ENCODE peak calls at places on chromosomes 3 and 15, in nine cellular contexts. C, W, I, S, R, E, V, X and F are unnamed samples.

GRCh38 chr3:129413687-129414506 is 14.5 kb downstream of the EFCAB12 start:
- DNase-seq in R (peak), E (no peak), X (no peak), I (peak), W (peak), C (no peak), V (no peak), S (peak), F (no peak)

GRCh38 chr3:143718463-143718862 is 129.8 kb downstream of the SLC9A9 start:
- DNase-seq in S (no peak), E (no peak), V (no peak), C (no peak), W (no peak), R (no peak), X (no peak), I (no peak), F (no peak)

GRCh38 chr3:2993719-2994118 is 116.5 kb downstream of the IL5RA start:
- DNase-seq in S (no peak), C (no peak), I (no peak), V (no peak), W (no peak), R (no peak), E (no peak), X (no peak), F (no peak)

GRCh38 chr3:9701006-9701405 is 2.6 kb upstream of the CPNE9 start:
- DNase-seq in C (no peak), X (no peak), V (no peak), I (no peak), E (no peak), W (no peak), S (peak), R (no peak), F (peak)

GRCh38 chr15:74396146-74396438 is 28.6 kb upstream of the CYP11A1 start:
- DNase-seq in S (no peak), X (no peak), C (no peak), I (no peak), V (no peak), E (no peak), W (no peak), R (no peak), F (no peak)

GRCh38 chr3:11211531-11212300 is 57.4 kb downstream of the HRH1 start:
- DNase-seq in I (peak), R (peak), X (no peak), C (peak), E (no peak), W (no peak), S (no peak), V (no peak), F (no peak)

GRCh38 chr3:107633327-107634141 is 110.8 kb downstream of the BBX start:
- DNase-seq in R (no peak), C (no peak), E (no peak), X (no peak), S (no peak), V (no peak), W (peak), I (no peak), F (no peak)

GRCh38 chr3:127064391-127065137 is 81.6 kb downstream of the PLXNA1 start:
- DNase-seq in I (peak), R (peak), V (no peak), X (no peak), S (no peak), C (no peak), E (no peak), W (no peak), F (peak)

GRCh38 chr15:24856397-24857093 is 98.2 kb upstream of the SNRPN start:
- DNase-seq in S (no peak), I (peak), X (peak), E (peak), V (peak), W (no peak), C (peak), R (peak), F (no peak)

GRCh38 chr3:43794776-43795175 is 104.0 kb downstream of the ABHD5 start:
- DNase-seq in S (no peak), E (no peak), R (peak), X (no peak), W (peak), C (no peak), V (no peak), I (peak), F (no peak)

GRCh38 chr3:192812736-192813383 is 85.5 kb upstream of the FGF12 start:
- DNase-seq in W (peak), V (peak), S (no peak), C (peak), R (peak), E (no peak), I (peak), X (no peak), F (no peak)

GRCh38 chr3:151011427-151011826 is 38.9 kb upstream of the CLRN1 start:
- DNase-seq in S (peak), X (no peak), E (no peak), C (peak), W (peak), R (peak), I (peak), V (peak), F (no peak)

GRCh38 chr15:40190591-40190990 is 29.7 kb downstream of the BUB1B start:
- DNase-seq in S (peak), X (no peak), E (no peak), W (no peak), C (no peak), I (peak), V (no peak), R (peak), F (no peak)

GRCh38 chr3:62875103-62876002 is at the start of gene CADPS:
- DNase-seq in W (no peak), R (no peak), I (peak), C (peak), S (no peak), E (peak), V (no peak), X (peak), F (peak)

GRCh38 chr3:18898911-18899310 is 249.4 kb upstream of the KCNH8 start:
- DNase-seq in C (no peak), E (no peak), R (no peak), X (no peak), W (no peak), V (no peak), I (no peak), S (no peak), F (no peak)

GRCh38 chr15:40046721-40047412 is 7.9 kb upstream of the SRP14 start:
- DNase-seq in I (peak), S (peak), E (no peak), X (no peak), W (no peak), C (no peak), R (peak), V (no peak), F (no peak)

GRCh38 chr3:138381413-138381901 is 33.1 kb downstream of the MRAS start:
- DNase-seq in W (peak), C (no peak), E (peak), X (peak), I (peak), S (no peak), V (no peak), R (peak), F (no peak)

GRCh38 chr3:72331076-72331475 is 517.2 kb downstream of the SHQ1 start:
- DNase-seq in W (peak), I (no peak), X (no peak), C (no peak), V (no peak), R (no peak), S (no peak), E (no peak), F (no peak)

GRCh38 chr3:58563386-58564035 is 13.7 kb downstream of the FAM107A start:
- DNase-seq in R (no peak), E (no peak), I (no peak), S (peak), V (no peak), C (no peak), W (no peak), X (no peak), F (peak)

GRCh38 chr3:15681668-15682067 is 80.1 kb downstream of the BTD start:
- DNase-seq in R (no peak), S (no peak), V (no peak), I (no peak), C (no peak), E (no peak), X (no peak), W (no peak), F (no peak)

GRCh38 chr15:49847436-49847835 is 226.6 kb downstream of the DTWD1 start:
- DNase-seq in E (no peak), I (peak), W (no peak), V (no peak), S (no peak), C (no peak), R (no peak), X (no peak), F (no peak)

GRCh38 chr15:85837011-85837433 is 42.3 kb upstream of the KLHL25 start:
- DNase-seq in E (no peak), W (no peak), S (peak), C (no peak), R (no peak), X (no peak), I (no peak), V (no peak), F (no peak)

GRCh38 chr3:185470323-185470722 is 28.5 kb downstream of the TMEM41A start:
- DNase-seq in V (no peak), R (no peak), E (no peak), S (no peak), W (no peak), I (no peak), C (peak), X (no peak), F (no peak)

GRCh38 chr15:93378547-93378946 is 289.5 kb upstream of the RGMA start:
- DNase-seq in S (no peak), R (no peak), V (no peak), I (no peak), C (no peak), X (no peak), W (no peak), E (no peak), F (no peak)

DNA sequence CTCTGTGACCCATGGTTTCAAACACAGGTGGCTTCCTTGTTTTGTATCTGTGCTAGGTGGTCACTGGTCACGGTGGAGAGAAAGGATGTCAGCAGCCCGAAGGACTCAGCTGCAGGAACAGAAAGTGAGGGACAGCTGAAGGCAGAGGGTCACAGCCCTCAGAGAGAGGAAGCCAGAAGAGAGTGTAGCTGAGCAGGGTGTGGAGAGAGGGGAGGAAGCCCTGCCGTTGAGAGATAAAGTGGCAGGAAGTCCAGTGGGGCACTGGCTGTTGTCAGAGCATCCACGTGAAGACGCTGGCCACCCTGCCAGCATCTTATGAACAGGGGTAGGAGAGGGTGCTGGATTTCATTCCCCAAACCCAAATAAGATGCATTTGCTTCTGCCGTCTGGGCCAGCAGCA is 36.9 kb downstream of the LIMD1 start:
- DNase-seq in E (no peak), W (peak), C (no peak), R (no peak), S (no peak), I (no peak), X (no peak), V (no peak), F (no peak)
- H3K27ac ChIP-seq in E (no peak), W (peak), C (no peak), R (peak), S (no peak), I (no peak), X (no peak), V (no peak), F (no peak)

GRCh38 chr3:136074546-136074945 is 109.0 kb downstream of the PPP2R3A start:
- DNase-seq in X (no peak), C (no peak), W (no peak), V (no peak), E (no peak), R (peak), I (peak), S (no peak), F (no peak)

GRCh38 chr3:136069933-136070332 is 104.4 kb downstream of the PPP2R3A start:
- DNase-seq in V (no peak), E (no peak), C (no peak), I (peak), W (no peak), R (peak), X (no peak), S (no peak), F (no peak)

GRCh38 chr3:136068708-136069107 is 103.2 kb downstream of the PPP2R3A start:
- DNase-seq in S (no peak), I (peak), R (peak), X (no peak), W (no peak), E (no peak), V (no peak), C (no peak), F (no peak)

GRCh38 chr3:136070334-136070733 is 104.8 kb downstream of the PPP2R3A start:
- DNase-seq in X (no peak), W (no peak), R (peak), C (no peak), S (peak), V (no peak), I (peak), E (no peak), F (no peak)

DNA sequence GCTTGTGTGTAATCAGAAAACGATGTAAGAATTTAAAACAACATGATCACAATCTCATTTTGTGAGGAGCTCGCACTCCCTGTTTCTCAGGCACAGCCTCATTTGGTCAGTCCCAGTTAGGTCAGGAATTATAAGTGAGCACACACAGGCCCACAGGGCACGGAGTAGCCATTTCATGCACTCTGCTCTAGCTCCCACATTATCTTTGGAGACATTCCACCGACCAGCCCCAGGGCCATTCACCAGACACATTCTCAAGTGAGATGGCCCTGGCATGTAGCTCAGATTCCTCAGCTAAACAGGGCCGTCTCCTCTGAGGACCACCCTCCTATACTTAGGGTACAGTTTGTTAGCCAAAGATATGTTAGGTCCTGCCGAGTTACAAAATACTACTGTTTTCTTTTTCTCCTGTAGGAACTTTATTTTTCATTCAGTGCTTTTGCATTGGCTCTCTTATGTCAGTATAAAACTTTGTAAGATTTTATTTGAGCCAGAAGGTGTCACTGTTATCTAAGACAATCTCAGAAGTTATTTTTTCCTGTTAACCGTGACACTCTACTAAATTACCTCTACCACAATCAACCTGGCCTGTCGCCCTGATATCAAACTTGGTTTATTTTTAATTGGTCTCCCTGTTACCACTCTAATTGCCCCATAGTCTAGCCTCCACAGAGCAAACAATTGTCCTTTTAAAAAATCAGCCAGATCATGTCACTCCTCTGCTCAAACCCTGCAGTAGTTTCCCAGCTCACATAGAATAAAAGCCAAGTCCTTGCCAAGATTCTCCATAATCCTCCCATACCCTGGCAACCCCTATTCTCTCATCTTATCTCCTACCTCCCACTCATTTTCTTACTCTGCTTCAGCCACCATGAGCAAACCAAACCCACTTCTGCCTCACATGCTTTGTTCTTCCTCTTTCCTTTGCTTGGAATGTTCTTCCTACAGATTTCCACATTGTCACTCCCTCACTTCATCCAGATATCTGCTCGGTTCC is 105.7 kb downstream of the PPP2R3A start:
- DNase-seq in X (no peak), W (peak), R (peak), E (peak), C (no peak), V (no peak), I (peak), S (no peak), F (peak)
- H3K27ac ChIP-seq in X (no peak), W (no peak), R (peak), E (peak), C (no peak), V (no peak), I (peak), S (peak), F (no peak)

DNA sequence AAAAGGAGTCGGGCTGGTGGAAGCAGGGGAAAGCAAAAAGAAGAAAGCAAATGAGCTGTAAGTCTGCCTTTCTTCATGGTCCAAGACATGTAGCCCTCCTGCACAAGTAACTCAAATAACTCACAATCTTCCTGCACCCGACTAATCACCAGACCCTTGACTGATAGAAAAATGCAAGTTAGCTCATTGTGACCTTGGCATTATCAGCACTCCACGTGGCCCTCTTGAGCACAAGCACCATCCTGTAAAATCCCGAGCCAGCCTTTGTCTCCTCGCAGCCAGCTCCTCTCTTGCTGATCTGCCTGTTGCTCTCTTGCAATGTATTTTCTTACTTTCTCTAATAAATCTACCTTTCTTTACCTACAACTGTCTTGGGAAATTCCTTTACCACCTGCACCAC is 2.2 kb upstream of the TMPRSS7 start:
- DNase-seq in R (no peak), I (no peak), V (no peak), S (no peak), W (peak), C (no peak), X (no peak), E (no peak), F (no peak)
- H3K27ac ChIP-seq in R (no peak), I (no peak), V (no peak), S (no peak), W (no peak), C (no peak), X (no peak), E (no peak), F (no peak)

DNA sequence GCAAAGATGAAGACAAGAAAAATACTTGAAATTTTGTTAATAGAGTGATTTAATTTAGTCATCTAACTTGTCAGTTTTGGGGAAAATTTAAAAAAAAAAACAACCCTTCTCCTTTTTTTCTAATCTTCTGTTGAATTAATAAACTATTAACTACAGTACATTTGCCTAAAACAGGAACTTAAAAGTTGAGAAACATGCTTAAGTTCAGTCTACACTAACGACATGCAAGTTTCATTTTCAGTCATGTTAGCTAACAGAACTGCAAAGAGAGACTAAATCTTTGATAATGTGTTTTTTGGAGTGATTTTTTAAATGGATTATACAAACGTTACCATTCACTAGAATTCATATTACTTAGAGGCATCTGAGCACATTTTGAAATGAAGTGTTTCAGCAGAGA is 71.9 kb upstream of the MBNL1 start:
- DNase-seq in E (no peak), X (no peak), I (no peak), R (no peak), S (no peak), W (no peak), V (no peak), C (no peak), F (no peak)
- H3K27ac ChIP-seq in E (no peak), X (no peak), I (no peak), R (no peak), S (no peak), W (peak), V (no peak), C (no peak), F (no peak)

DNA sequence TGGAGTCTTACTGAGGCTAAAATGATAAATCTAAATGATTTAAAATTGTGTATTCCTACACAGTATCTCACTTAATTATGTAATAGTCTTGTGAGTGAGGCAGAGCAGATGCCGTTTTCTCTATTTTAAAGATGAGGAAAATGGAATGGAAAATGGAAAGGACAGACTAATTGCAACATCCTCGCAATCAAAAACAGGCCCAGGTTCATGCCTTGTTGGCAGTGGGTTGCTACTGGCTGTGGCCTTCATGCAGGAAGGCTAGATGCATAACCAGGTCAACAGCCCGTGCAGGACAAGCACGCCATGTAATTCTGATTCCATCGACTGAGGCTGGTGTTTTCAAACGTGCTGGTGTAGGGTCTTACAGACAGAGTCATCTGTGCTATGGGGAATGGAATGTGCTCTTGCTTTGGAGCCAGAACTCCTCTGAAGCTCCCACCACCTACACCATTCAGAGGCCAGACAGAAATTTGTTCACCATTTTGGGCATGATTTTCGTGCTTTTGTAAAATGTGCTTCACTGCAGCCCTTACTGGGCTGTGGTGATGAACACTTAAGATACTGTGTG is 37.9 kb downstream of the MLH1 start:
- DNase-seq in S (no peak), E (no peak), R (peak), X (no peak), I (no peak), V (no peak), C (no peak), W (peak), F (no peak)
- H3K27ac ChIP-seq in S (no peak), E (peak), R (no peak), X (no peak), I (no peak), V (no peak), C (no peak), W (no peak), F (no peak)